ENCODE peak calls at places on chromosomes 1 and 21, in four cellular contexts. Y is HCEC 1CT, B is DMS 273 treated with DMSO at 0.1 percent for 48 hours, C is astrocyte of the spinal cord. V is an unnamed sample.

GRCh38 chr1:24932284-24932683 is 2.2 kb upstream of the RUNX3 start:
- DNase-seq in Y (peak), B (no peak), C (no peak), V (no peak)

GRCh38 chr1:119718969-119719368 is 7.2 kb downstream of the PHGDH start:
- DNase-seq in Y (no peak), B (no peak), C (no peak), V (no peak)

GRCh38 chr1:162554258-162554657 is 7.3 kb upstream of the UAP1 start:
- DNase-seq in Y (peak), B (no peak), C (no peak), V (peak)

GRCh38 chr1:52976183-52977035 is 49.3 kb downstream of the SCP2 start:
- DNase-seq in Y (no peak), B (no peak), C (no peak), V (peak)

GRCh38 chr1:99728494-99729235 is 37.8 kb downstream of the FRRS1 start:
- DNase-seq in Y (peak), B (peak), C (peak), V (no peak)

GRCh38 chr1:64898107-64898861 is 68.1 kb downstream of the JAK1 start:
- DNase-seq in Y (peak), B (peak), C (peak), V (peak)

GRCh38 chr21:13368200-13368599 is 241.4 kb upstream of the POTED start:
- DNase-seq in Y (no peak), B (no peak), C (no peak), V (no peak)

GRCh38 chr1:19616489-19616888 is 27.6 kb upstream of the NBL1 start:
- DNase-seq in Y (peak), B (no peak), C (peak), V (no peak)

GRCh38 chr1:227489572-227489971 is 73.8 kb upstream of the ZNF678 start:
- DNase-seq in Y (no peak), B (no peak), C (no peak), V (no peak)

GRCh38 chr1:180221461-180221860 is 8.6 kb upstream of the LHX4 start:
- DNase-seq in Y (peak), B (no peak), C (no peak), V (peak)

GRCh38 chr1:216223521-216223920 is 199.7 kb downstream of the USH2A start:
- DNase-seq in Y (no peak), B (no peak), C (no peak), V (peak)

GRCh38 chr1:203286161-203286984 is 18.9 kb upstream of the BTG2 start:
- DNase-seq in Y (no peak), B (no peak), C (no peak), V (no peak)

V was measured in fibroblast of lung.